ENCODE peak calls at places on chromosome 7, in eight cellular contexts. J, L, C, O, V, B, H and U are unnamed samples.
A peak's percentile ranks its signal among the peaks of the same experiment; 100 is the strongest.

GRCh38 chr7:149261321-149261828 is 621 bp upstream of the ZNF783 start:
- DNase-seq in J (peak; percentile 40), L (no peak), C (no peak), O (no peak), V (no peak), B (no peak), H (no peak), U (no peak)

GRCh38 chr7:43560742-43561330 is 22.1 kb upstream of the STK17A start:
- DNase-seq in J (no peak), L (no peak), C (no peak), O (no peak), V (no peak), B (no peak), H (no peak), U (no peak)

GRCh38 chr7:135186261-135186540 is 15.7 kb upstream of the CYREN start:
- DNase-seq in J (no peak), L (no peak), C (no peak), O (no peak), V (no peak), B (no peak), H (no peak), U (no peak)

GRCh38 chr7:130303551-130303950 is 10.6 kb downstream of the CPA4 start:
- DNase-seq in J (no peak), L (no peak), C (no peak), O (no peak), V (no peak), B (no peak), H (no peak), U (no peak)

GRCh38 chr7:114081606-114082425 is 163.0 kb upstream of the PPP1R3A start:
- DNase-seq in J (peak; percentile 79), L (no peak), C (no peak), O (no peak), V (no peak), B (no peak), H (no peak), U (no peak)

GRCh38 chr7:112383671-112384417 is 66.4 kb upstream of the IFRD1 start:
- DNase-seq in J (peak; percentile 43), L (no peak), C (peak; percentile 45), O (no peak), V (no peak), B (peak; percentile 27), H (no peak), U (no peak)

GRCh38 chr7:98365863-98366561 is 34.9 kb downstream of the BAIAP2L1 start:
- DNase-seq in J (no peak), L (peak; percentile 21), C (no peak), O (no peak), V (peak; percentile 77), B (peak; percentile 42), H (no peak), U (no peak)

GRCh38 chr7:158023563-158024350 is 563.9 kb downstream of the PTPRN2 start:
- DNase-seq in J (no peak), L (no peak), C (no peak), O (no peak), V (no peak), B (no peak), H (peak; percentile 53), U (no peak)

GRCh38 chr7:104548861-104549260 is 220.5 kb downstream of the LHFPL3 start:
- DNase-seq in J (no peak), L (no peak), C (peak; percentile 11), O (no peak), V (no peak), B (no peak), H (no peak), U (no peak)

GRCh38 chr7:129821476-129821875 is 131.3 kb downstream of the UBE2H start:
- DNase-seq in J (no peak), L (no peak), C (no peak), O (no peak), V (no peak), B (no peak), H (no peak), U (no peak)

GRCh38 chr7:44889096-44889775 is 3.9 kb upstream of the PURB start:
- DNase-seq in J (no peak), L (no peak), C (no peak), O (no peak), V (no peak), B (no peak), H (no peak), U (no peak)

GRCh38 chr7:43039346-43039745 is 73.1 kb upstream of the HECW1 start:
- DNase-seq in J (no peak), L (no peak), C (no peak), O (no peak), V (no peak), B (no peak), H (no peak), U (no peak)

GRCh38 chr7:132095111-132095765 is 481.0 kb downstream of the PLXNA4 start:
- DNase-seq in J (no peak), L (no peak), C (no peak), O (no peak), V (no peak), B (no peak), H (no peak), U (no peak)

DNA sequence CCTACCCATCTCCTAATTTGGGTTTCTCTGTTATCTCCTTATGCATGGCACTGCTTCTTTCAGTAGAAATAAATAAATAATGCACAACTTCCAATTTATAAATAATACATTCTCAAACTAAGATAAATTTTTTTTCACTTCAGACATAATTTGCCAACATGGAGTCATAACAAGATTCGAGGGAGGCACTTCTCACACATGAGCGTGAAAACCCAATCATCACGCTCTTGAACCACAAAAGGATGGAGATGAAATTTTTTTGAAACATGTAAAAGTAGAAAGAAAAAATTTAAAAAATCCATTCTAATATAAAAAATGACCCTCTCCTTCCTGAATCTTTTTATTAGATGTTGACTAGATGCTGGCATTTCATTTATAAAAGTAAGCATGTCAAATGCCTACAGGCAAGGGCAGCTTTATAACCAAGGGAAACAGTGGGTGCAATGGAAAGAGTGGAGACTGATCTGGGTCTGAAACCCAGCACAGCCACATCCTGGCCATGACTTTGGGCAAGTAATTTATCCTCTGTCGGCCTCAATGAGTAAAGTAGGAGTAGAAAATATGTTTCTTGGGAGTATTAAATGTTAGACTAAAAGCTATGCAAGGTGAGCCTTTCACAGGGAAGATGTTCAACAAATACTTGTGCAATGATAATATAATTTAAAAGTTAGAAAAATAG is 185.0 kb downstream of the STK31 start:
- DNase-seq in J (peak; percentile 2), L (no peak), C (no peak), O (no peak), V (no peak), B (no peak), H (no peak), U (no peak)
- TF ChIP-seq CTCF in J (no peak), L (no peak), C (no peak), O (no peak), V (no peak), B (no peak), H (no peak), U (no peak)

GRCh38 chr7:100691676-100692577 is 2.1 kb downstream of the GIGYF1 start:
- DNase-seq in J (peak; percentile 78), L (peak; percentile 79), C (peak; percentile 84), O (peak; percentile 65), V (peak; percentile 77), B (peak; percentile 79), H (no peak), U (peak; percentile 88)

GRCh38 chr7:100692578-100692961 is 1.5 kb downstream of the GIGYF1 start:
- DNase-seq in J (no peak), L (no peak), C (no peak), O (no peak), V (no peak), B (no peak), H (no peak), U (no peak)

GRCh38 chr7:100696123-100696521 is 2.1 kb upstream of the GIGYF1 start:
- DNase-seq in J (no peak), L (no peak), C (no peak), O (no peak), V (no peak), B (no peak), H (no peak), U (no peak)

GRCh38 chr7:100693312-100694195 is 496 bp downstream of the GIGYF1 start:
- DNase-seq in J (no peak), L (peak; percentile 22), C (peak; percentile 26), O (no peak), V (no peak), B (no peak), H (no peak), U (no peak)

GRCh38 chr7:100694196-100694745 is at the start of gene GIGYF1:
- DNase-seq in J (peak; percentile 72), L (peak; percentile 81), C (peak; percentile 81), O (no peak), V (peak; percentile 83), B (peak; percentile 74), H (no peak), U (peak; percentile 75)
- H3K27ac ChIP-seq in J (peak within 1 kb of the TSS; percentile 93), L (peak within 1 kb of the TSS; percentile 75), C (peak within 1 kb of the TSS; percentile 39), O (peak within 1 kb of the TSS; percentile 87), V (peak within 1 kb of the TSS; percentile 75), B (peak within 1 kb of the TSS; percentile 54), H (peak within 1 kb of the TSS; percentile 94), U (no peak within 1 kb of the TSS)

GRCh38 chr7:144854839-144855424 is 19.1 kb upstream of the TPK1 start:
- DNase-seq in J (peak; percentile 54), L (no peak), C (peak; percentile 22), O (no peak), V (no peak), B (no peak), H (no peak), U (no peak)
- TF ChIP-seq CTCF in J (peak; percentile 63), L (peak; percentile 40), C (peak; percentile 80), O (peak; percentile 32), V (peak; percentile 45), B (peak; percentile 18), H (no peak), U (no peak)

DNA sequence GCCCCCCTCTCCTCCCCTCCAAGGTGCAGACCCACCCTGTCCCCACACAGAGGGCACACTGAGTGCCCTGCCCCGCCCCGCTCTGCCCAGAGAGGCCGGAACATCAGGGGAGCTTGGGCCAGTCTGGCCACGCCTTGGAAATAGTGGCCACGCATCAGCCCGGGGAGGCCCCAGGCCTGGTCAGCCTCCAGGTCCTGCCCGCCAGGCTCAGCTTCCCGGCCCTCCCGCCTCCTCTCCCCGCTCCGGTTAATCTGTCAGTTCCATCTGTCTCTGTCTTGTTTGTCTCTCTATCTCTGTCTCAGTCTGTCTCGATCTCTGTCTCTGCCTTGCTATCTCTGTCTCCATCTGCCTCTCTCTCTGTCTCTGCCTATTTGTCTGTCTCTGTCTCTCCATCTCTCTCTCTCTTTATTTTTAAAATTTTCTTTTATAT is 28.9 kb upstream of the TNRC18 start:
- DNase-seq in J (peak; percentile 32), L (no peak), C (no peak), O (peak; percentile 32), V (no peak), B (no peak), H (no peak), U (no peak)
- H3K27ac ChIP-seq in J (no peak overlapping the region), L (no peak overlapping the region), C (no peak overlapping the region), O (peak overlapping the region; percentile 12), V (no peak overlapping the region), B (no peak overlapping the region), H (no peak overlapping the region), U (no peak overlapping the region)

GRCh38 chr7:133854739-133855138 is 272.4 kb upstream of the LRGUK start:
- DNase-seq in J (peak; percentile 74), L (no peak), C (peak; percentile 33), O (no peak), V (no peak), B (no peak), H (no peak), U (no peak)
- TF ChIP-seq CTCF in J (peak; percentile 41), L (peak; percentile 51), C (peak; percentile 70), O (peak; percentile 10), V (no peak), B (no peak), H (no peak), U (no peak)